ENCODE peak calls at places on chromosomes 5 and 9, in six cellular contexts. R is HCT116, E is ovary, X is uterus, Q is spleen, A is transverse colon. D is an unnamed sample.

GRCh38 chr5:133757396-133757795 is 145.1 kb upstream of the FSTL4 start:
- DNase-seq in R (no peak), E (no peak), X (no peak), Q (no peak), A (no peak), D (no peak)

GRCh38 chr9:76369583-76369982 is 24.6 kb downstream of the RFK start:
- DNase-seq in R (no peak), E (peak; percentile 31), X (no peak), Q (no peak), A (peak; percentile 49), D (peak; percentile 29)

GRCh38 chr5:7868427-7868772 is 431 bp downstream of the FASTKD3 start:
- DNase-seq in R (no peak), E (no peak), X (no peak), Q (no peak), A (no peak), D (no peak)

GRCh38 chr5:175465282-175465681 is 13.1 kb upstream of the SFXN1 start:
- DNase-seq in R (no peak), E (no peak), X (no peak), Q (no peak), A (no peak), D (no peak)

GRCh38 chr5:126365446-126366198 is 57.6 kb upstream of the GRAMD2B start:
- DNase-seq in R (no peak), E (no peak), X (no peak), Q (no peak), A (no peak), D (no peak)

GRCh38 chr9:83472764-83473163 is 65.4 kb downstream of the FRMD3 start:
- DNase-seq in R (no peak), E (no peak), X (no peak), Q (no peak), A (no peak), D (peak; percentile 30)

GRCh38 chr5:124001216-124001615 is 489.2 kb downstream of the CSNK1G3 start:
- DNase-seq in R (no peak), E (no peak), X (no peak), Q (no peak), A (no peak), D (no peak)

GRCh38 chr9:83198336-83198735 is 135.4 kb upstream of the RASEF start:
- DNase-seq in R (no peak), E (no peak), X (no peak), Q (no peak), A (no peak), D (no peak)

GRCh38 chr9:108889649-108890067 is 27.6 kb downstream of the ACTL7A start:
- DNase-seq in R (peak; percentile 3), E (no peak), X (no peak), Q (no peak), A (no peak), D (no peak)

GRCh38 chr9:28212979-28213378 is 639.7 kb upstream of the C9orf72 start:
- DNase-seq in R (peak; percentile 24), E (no peak), X (no peak), Q (no peak), A (no peak), D (no peak)

GRCh38 chr5:2750758-2751464 is 566 bp downstream of the IRX2 start:
- DNase-seq in R (no peak), E (no peak), X (no peak), Q (no peak), A (no peak), D (no peak)

GRCh38 chr9:74770508-74771261 is 117.0 kb downstream of the TRPM6 start:
- DNase-seq in R (peak; percentile 47), E (no peak), X (no peak), Q (peak; percentile 77), A (peak; percentile 16), D (no peak)

GRCh38 chr5:170306381-170306790 is 8.8 kb upstream of the LCP2 start:
- DNase-seq in R (no peak), E (peak; percentile 87), X (peak; percentile 63), Q (no peak), A (no peak), D (peak; percentile 89)

GRCh38 chr9:35798658-35799366 is 7.4 kb downstream of the NPR2 start:
- DNase-seq in R (no peak), E (no peak), X (no peak), Q (no peak), A (no peak), D (no peak)

GRCh38 chr5:15522141-15522540 is 22.2 kb downstream of the FBXL7 start:
- DNase-seq in R (no peak), E (no peak), X (no peak), Q (no peak), A (no peak), D (no peak)

DNA sequence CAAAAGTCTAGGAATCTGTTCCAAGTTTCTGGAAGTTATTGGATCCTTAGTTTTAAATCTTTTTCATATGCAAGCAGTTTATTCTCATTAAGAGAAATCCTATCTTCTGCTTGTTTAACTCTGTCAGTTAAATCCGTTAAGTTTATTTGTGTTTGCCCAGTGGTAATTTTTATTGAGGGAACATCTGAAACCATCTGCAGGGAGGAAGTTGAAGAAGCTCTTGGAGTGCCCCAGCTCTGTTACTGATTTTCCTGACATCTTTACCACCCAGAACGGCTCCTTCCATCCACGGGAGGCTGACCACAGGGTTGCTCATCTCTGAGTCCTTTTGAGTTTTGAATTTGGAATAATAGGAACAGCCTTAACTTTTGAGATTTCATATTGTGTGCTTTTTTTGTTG is 99.9 kb upstream of the ZNF618 start:
- DNase-seq in R (no peak), E (no peak), X (no peak), Q (no peak), A (no peak), D (no peak)
- H3K27me3 ChIP-seq in R (no peaks in the 10 kb centered on the region), E (no peaks in the 10 kb centered on the region), X (no peaks in the 10 kb centered on the region), Q (peaks cover 7% of the 10 kb centered on the region), A (no peaks in the 10 kb centered on the region), D (no peaks in the 10 kb centered on the region)

GRCh38 chr9:37297592-37297991 is 124.9 kb upstream of the GRHPR start:
- DNase-seq in R (no peak), E (no peak), X (no peak), Q (no peak), A (no peak), D (no peak)

GRCh38 chr9:37293664-37294524 is 128.6 kb upstream of the GRHPR start:
- DNase-seq in R (no peak), E (no peak), X (no peak), Q (no peak), A (no peak), D (no peak)

GRCh38 chr9:37295796-37296195 is 126.7 kb upstream of the GRHPR start:
- DNase-seq in R (no peak), E (no peak), X (no peak), Q (no peak), A (no peak), D (no peak)

GRCh38 chr9:37292896-37293295 is 129.6 kb upstream of the GRHPR start:
- DNase-seq in R (no peak), E (no peak), X (no peak), Q (no peak), A (no peak), D (no peak)

DNA sequence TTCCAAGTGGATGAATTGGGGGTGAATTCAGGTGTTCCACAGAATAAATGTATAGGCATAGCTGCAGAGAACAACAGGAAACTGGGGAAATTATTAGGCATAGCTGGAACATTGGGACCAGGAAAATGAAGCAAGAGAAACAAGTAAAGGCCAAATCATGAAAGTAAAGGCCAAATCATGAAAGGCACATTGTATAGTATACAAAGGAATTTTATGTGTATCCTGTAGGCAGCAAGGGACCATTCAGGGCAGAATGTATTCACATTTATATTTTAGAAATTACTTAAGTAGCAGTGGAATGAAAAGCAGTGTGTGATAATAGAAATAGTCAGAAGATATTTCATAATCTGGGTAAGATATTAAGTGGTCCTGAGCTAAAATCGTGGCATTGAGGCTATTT is 127.3 kb upstream of the GRHPR start:
- DNase-seq in R (no peak), E (no peak), X (no peak), Q (no peak), A (no peak), D (no peak)
- TF ChIP-seq POLR2A in R (no peak), E (no peak), X (no peak), Q (no peak), A (no peak), D (no peak)

DNA sequence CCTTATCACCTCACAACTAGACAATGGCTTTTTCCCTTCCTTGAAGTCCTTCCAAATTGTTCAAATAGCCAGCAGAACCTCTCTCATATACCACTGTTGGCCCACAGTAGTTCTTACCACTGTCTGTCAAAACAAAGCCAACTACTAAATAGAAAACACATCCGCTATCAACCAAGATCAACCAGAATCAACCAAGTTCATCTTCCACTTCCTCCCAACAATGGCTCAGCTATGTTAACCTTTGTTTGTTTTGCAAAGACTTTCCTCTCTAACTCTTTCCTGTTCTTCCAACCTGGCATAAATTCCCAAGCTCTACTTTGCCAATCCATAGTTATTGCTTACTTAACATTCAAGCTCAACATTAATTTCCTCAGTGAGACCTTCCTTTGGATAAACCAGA is 15.2 kb downstream of the ELL2 start:
- DNase-seq in R (no peak), E (no peak), X (no peak), Q (no peak), A (no peak), D (no peak)
- H3K4me1 ChIP-seq in R (no peaks in the 10 kb centered on the region), E (peaks cover 3% of the 10 kb centered on the region), X (no peaks in the 10 kb centered on the region), Q (peaks cover 31% of the 10 kb centered on the region), A (peaks cover 5% of the 10 kb centered on the region), D (no peaks in the 10 kb centered on the region)

GRCh38 chr9:36866840-36867239 is 167.2 kb downstream of the PAX5 start:
- DNase-seq in R (no peak), E (no peak), X (no peak), Q (peak; percentile 55), A (no peak), D (no peak)

GRCh38 chr9:36864491-36865410 is 169.3 kb downstream of the PAX5 start:
- DNase-seq in R (no peak), E (no peak), X (no peak), Q (peak; percentile 72), A (no peak), D (no peak)

GRCh38 chr9:36867241-36867640 is 166.8 kb downstream of the PAX5 start:
- DNase-seq in R (no peak), E (no peak), X (no peak), Q (peak; percentile 40), A (no peak), D (no peak)

GRCh38 chr9:36867672-36868471 is 166.2 kb downstream of the PAX5 start:
- DNase-seq in R (no peak), E (no peak), X (no peak), Q (peak; percentile 68), A (peak; percentile 82), D (no peak)

GRCh38 chr9:36865731-36866635 is 168.1 kb downstream of the PAX5 start:
- DNase-seq in R (no peak), E (no peak), X (no peak), Q (peak; percentile 66), A (no peak), D (no peak)
- H3K27me3 ChIP-seq in R (peaks cover 12% of the 10 kb centered on the region), E (no peaks in the 10 kb centered on the region), X (no peaks in the 10 kb centered on the region), Q (peaks cover 25% of the 10 kb centered on the region), A (peaks cover 6% of the 10 kb centered on the region), D (no peaks in the 10 kb centered on the region)

DNA sequence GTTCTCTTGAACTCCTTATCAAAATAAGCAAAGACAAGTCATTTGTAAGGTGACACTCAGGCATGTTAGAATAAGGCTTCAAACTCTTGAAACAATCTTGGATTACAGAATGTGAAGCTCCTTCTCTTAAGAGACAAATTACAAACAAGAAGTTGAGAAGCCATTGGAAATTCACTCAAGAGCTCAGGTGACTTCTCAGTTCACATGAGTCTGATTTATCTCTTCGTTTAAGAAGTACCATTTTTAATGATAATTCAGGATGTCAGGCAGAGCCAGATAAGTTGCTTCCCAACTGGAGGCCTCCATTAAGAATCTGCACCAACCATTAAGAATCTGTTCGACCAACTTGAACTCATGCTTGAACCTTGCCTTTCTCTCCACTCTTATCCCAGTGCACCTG is 60.4 kb upstream of the LPAR1 start:
- DNase-seq in R (no peak), E (no peak), X (no peak), Q (no peak), A (no peak), D (no peak)
- TF ChIP-seq POLR2A in R (no peak), E (no peak), X (no peak), Q (no peak), A (no peak), D (no peak)